ENCODE peak calls at places on chromosome X, in nine cellular contexts. A is AG04450, N is brain microvascular endothelial cell, H is NB4, Y is tibial artery, O is foreskin fibroblast, S is lung, Z is pancreas, R is fibroblast of pulmonary artery. I is an unnamed sample.

GRCh38 chrX:20431486-20431885 is 164.8 kb upstream of the RPS6KA3 start:
- DNase-seq in A (no peak), N (no peak), H (no peak), Y (no peak), O (no peak), S (no peak), Z (no peak), R (no peak), I (peak; percentile 16)

GRCh38 chrX:137742846-137743245 is 176.9 kb downstream of the ZIC3 start:
- DNase-seq in A (no peak), N (no peak), H (no peak), Y (no peak), O (no peak), S (no peak), Z (no peak), R (no peak), I (no peak)

GRCh38 chrX:110265624-110266023 is 52.3 kb downstream of the AMMECR1 start:
- DNase-seq in A (no peak), N (no peak), H (no peak), Y (no peak), O (no peak), S (no peak), Z (no peak), R (no peak), I (no peak)

GRCh38 chrX:149762696-149763614 is 10.9 kb upstream of the HSFX1 start:
- DNase-seq in A (no peak), N (no peak), H (no peak), Y (no peak), O (no peak), S (no peak), Z (no peak), R (no peak), I (no peak)

GRCh38 chrX:55623100-55623499 is at the start of gene FOXR2:
- DNase-seq in A (no peak), N (no peak), H (no peak), Y (no peak), O (no peak), S (no peak), Z (no peak), R (no peak), I (no peak)

GRCh38 chrX:115939070-115939469 is 231.5 kb upstream of the AGTR2 start:
- DNase-seq in A (no peak), N (no peak), H (peak; percentile 8), Y (no peak), O (no peak), S (no peak), Z (no peak), R (no peak), I (no peak)

GRCh38 chrX:75273483-75273882 is 402 bp upstream of the UPRT start:
- DNase-seq in A (no peak), N (peak; percentile 1), H (no peak), Y (no peak), O (no peak), S (no peak), Z (no peak), R (peak; percentile 20), I (no peak)

GRCh38 chrX:134537179-134537945 is 77.4 kb downstream of the HPRT1 start:
- DNase-seq in A (no peak), N (peak; percentile 66), H (peak; percentile 57), Y (no peak), O (peak; percentile 75), S (no peak), Z (no peak), R (peak; percentile 80), I (no peak)

GRCh38 chrX:130419263-130419662 is 17.5 kb downstream of the RBMX2 start:
- DNase-seq in A (no peak), N (no peak), H (no peak), Y (no peak), O (no peak), S (no peak), Z (no peak), R (no peak), I (no peak)

GRCh38 chrX:18877472-18877871 is 106.4 kb downstream of the PHKA2 start:
- DNase-seq in A (no peak), N (no peak), H (no peak), Y (no peak), O (no peak), S (no peak), Z (no peak), R (no peak), I (no peak)

GRCh38 chrX:115894087-115894486 is 276.5 kb upstream of the AGTR2 start:
- DNase-seq in A (no peak), N (peak; percentile 13), H (peak; percentile 53), Y (no peak), O (no peak), S (peak; percentile 38), Z (peak; percentile 66), R (peak; percentile 7), I (no peak)

GRCh38 chrX:107000013-107000515 is at the start of gene MORC4:
- DNase-seq in A (peak; percentile 27), N (peak; percentile 81), H (no peak), Y (peak; percentile 77), O (peak; percentile 69), S (peak; percentile 84), Z (peak; percentile 92), R (peak; percentile 74), I (peak; percentile 41)

GRCh38 chrX:125289920-125290319 is 29.8 kb upstream of the TEX13C start:
- DNase-seq in A (no peak), N (no peak), H (no peak), Y (no peak), O (no peak), S (no peak), Z (no peak), R (no peak), I (no peak)

GRCh38 chrX:9134341-9134740 is 100.4 kb upstream of the FAM9B start:
- DNase-seq in A (no peak), N (no peak), H (no peak), Y (peak; percentile 23), O (no peak), S (no peak), Z (no peak), R (no peak), I (no peak)

GRCh38 chrX:41337140-41337539 is 3.2 kb downstream of the DDX3X start:
- DNase-seq in A (no peak), N (no peak), H (peak; percentile 28), Y (no peak), O (no peak), S (no peak), Z (no peak), R (no peak), I (no peak)
- H3K4me3 ChIP-seq in A (peak overlapping the region; percentile 87), N (peak overlapping the region; percentile 99), H (peak overlapping the region; percentile 90), Y (peak overlapping the region; percentile 72), O (peak overlapping the region; percentile 93), S (no peak overlapping the region), Z (no peak overlapping the region), R (peak overlapping the region; percentile 90), I (peak overlapping the region; percentile 99)

GRCh38 chrX:41923257-41923924 is at the start of gene CASK:
- DNase-seq in A (peak; percentile 76), N (peak; percentile 78), H (peak; percentile 78), Y (peak; percentile 88), O (peak; percentile 87), S (peak; percentile 90), Z (peak; percentile 94), R (peak; percentile 92), I (peak; percentile 46)

GRCh38 chrX:41923925-41924693 is 755 bp upstream of the CASK start:
- DNase-seq in A (no peak), N (peak; percentile 27), H (peak; percentile 3), Y (peak; percentile 21), O (no peak), S (no peak), Z (peak; percentile 26), R (peak; percentile 53), I (no peak)

GRCh38 chrX:41921492-41922124 is 1.7 kb downstream of the CASK start:
- DNase-seq in A (no peak), N (no peak), H (peak; percentile 52), Y (peak; percentile 19), O (peak; percentile 32), S (no peak), Z (no peak), R (peak; percentile 73), I (no peak)

GRCh38 chrX:41922125-41922521 is 1.2 kb downstream of the CASK start:
- DNase-seq in A (no peak), N (peak; percentile 40), H (peak; percentile 4), Y (no peak), O (no peak), S (no peak), Z (no peak), R (peak; percentile 31), I (no peak)

DNA sequence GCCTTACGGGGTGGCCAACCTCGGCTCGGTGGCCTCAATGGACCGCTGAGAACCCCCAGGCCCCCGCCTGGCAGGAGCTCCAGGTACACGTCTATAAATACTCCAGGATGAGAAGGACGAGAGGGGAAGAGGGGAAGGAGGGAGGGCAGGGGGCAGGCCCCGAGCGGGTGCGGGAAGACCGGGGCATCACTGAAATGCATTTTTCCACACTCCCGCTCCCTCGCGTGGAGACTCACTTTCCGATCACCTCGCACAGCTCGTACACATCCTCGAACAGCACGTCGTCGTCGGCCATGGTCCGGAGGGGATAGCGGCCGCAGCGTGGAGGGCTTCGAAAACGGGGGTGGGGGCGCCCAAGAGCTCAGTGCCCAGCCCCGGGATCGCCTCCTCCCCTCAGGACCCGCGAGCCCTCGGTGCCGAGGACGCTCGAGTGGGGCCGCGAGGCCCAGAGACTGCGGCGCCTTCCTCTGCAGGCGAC is 621 bp downstream of the CASK start:
- DNase-seq in A (no peak), N (no peak), H (peak; percentile 1), Y (no peak), O (no peak), S (no peak), Z (peak; percentile 30), R (peak; percentile 16), I (no peak)
- TF ChIP-seq CTCF in A (no peak), N (peak; percentile 20), H (no peak), Y (no peak), O (no peak), S (no peak), Z (no peak), R (no peak), I (no peak)

DNA sequence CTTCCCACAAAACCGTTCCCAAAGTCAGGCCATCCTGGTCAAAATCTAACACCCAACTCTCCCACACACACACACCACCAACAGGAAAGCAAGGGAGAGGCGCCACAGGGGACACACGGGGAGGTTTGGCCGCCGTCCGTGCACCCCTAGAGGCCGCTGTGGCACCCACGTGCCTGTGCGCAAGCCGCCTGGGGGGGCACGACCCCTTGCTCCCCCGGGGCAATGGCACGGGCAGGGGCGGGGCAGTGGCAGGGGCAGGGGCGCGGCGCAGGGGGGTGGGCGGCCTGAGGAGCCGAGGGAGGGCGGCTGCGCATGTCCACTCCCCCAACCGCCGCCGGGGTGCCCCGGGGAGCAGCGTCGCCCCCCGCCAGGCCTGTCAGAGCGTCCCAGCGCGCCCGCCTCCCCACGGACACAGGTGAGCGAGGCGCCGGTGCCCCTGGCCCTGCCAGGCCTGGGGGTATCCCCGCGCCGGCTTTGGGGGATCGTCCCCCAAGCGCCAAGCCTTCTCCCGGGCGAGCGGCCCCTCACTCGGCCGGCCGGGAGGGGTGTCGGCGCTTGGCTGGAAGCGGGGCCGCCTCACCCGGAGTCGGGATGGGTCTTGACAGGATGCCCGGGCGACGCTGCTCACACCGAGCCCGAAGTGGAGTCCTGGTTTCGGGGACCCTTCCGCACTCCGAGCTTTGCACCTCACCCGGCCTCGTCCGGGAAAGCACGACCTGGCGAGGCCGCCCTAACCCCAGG is at the start of gene ERAS:
- DNase-seq in A (no peak), N (no peak), H (no peak), Y (no peak), O (no peak), S (no peak), Z (no peak), R (no peak), I (no peak)
- H3K4me3 ChIP-seq in A (no peak within 1 kb of the TSS), N (no peak within 1 kb of the TSS), H (no peak within 1 kb of the TSS), Y (no peak within 1 kb of the TSS), O (no peak within 1 kb of the TSS), S (no peak within 1 kb of the TSS), Z (no peak within 1 kb of the TSS), R (no peak within 1 kb of the TSS), I (no peak within 1 kb of the TSS)

GRCh38 chrX:151151668-151152267 is 24.6 kb upstream of the GPR50 start:
- DNase-seq in A (no peak), N (peak; percentile 16), H (peak; percentile 64), Y (peak; percentile 21), O (peak; percentile 14), S (no peak), Z (peak; percentile 34), R (peak; percentile 65), I (peak; percentile 4)
- TF ChIP-seq CTCF in A (peak; percentile 68), N (peak; percentile 72), H (peak; percentile 61), Y (peak; percentile 52), O (peak; percentile 51), S (peak; percentile 57), Z (peak; percentile 81), R (peak; percentile 65), I (peak; percentile 67)

I was measured in retinal pigment epithelial cell.